ENCODE peak calls at places on chromosomes 3 and 15, in ten cellular contexts. X is H9; Q is neural crest cell; M is germinal center; F is epithelial cell of esophagus; V is NCI-H1092 treated with DMSO at 0.1 percent for 48 hours; Y is HT1080; H is putamen; N is mucosa of descending colon; W is stimulated activated CD8-positive, alpha-beta memory T cell treated with anti-CD3 and anti-CD28 coated beads, Interleukin-15, amount 100 ng/mL, for 24 hours. S is an unnamed sample.

GRCh38 chr3:31356941-31357340 is 175.8 kb upstream of the STT3B start:
- DNase-seq in X (peak; percentile 49), Q (no peak), M (no peak), F (peak; percentile 83), V (no peak), Y (peak; percentile 32), H (no peak), N (peak; percentile 18), W (no peak), S (no peak)

GRCh38 chr15:29440541-29440940 is 170.9 kb upstream of the NSMCE3 start:
- DNase-seq in X (no peak), Q (no peak), M (no peak), F (no peak), V (no peak), Y (no peak), H (no peak), N (no peak), W (no peak), S (no peak)

GRCh38 chr3:16063603-16064002 is 110.9 kb upstream of the GALNT15 start:
- DNase-seq in X (no peak), Q (no peak), M (no peak), F (no peak), V (no peak), Y (no peak), H (peak; percentile 96), N (no peak), W (no peak), S (peak; percentile 85)

GRCh38 chr3:71551286-71551919 is 32.1 kb downstream of the FOXP1 start:
- DNase-seq in X (no peak), Q (no peak), M (no peak), F (peak; percentile 60), V (no peak), Y (peak; percentile 36), H (no peak), N (no peak), W (no peak), S (no peak)

GRCh38 chr3:196948442-196949365 is 6.4 kb upstream of the NCBP2 start:
- DNase-seq in X (peak; percentile 80), Q (no peak), M (no peak), F (peak; percentile 32), V (no peak), Y (peak; percentile 31), H (no peak), N (no peak), W (no peak), S (no peak)

GRCh38 chr3:36480916-36481648 is 100.8 kb downstream of the STAC start:
- DNase-seq in X (no peak), Q (no peak), M (no peak), F (no peak), V (no peak), Y (no peak), H (no peak), N (no peak), W (no peak), S (no peak)

GRCh38 chr3:11350374-11350773 is 78.2 kb downstream of the ATG7 start:
- DNase-seq in X (no peak), Q (no peak), M (no peak), F (peak; percentile 45), V (no peak), Y (peak; percentile 49), H (no peak), N (no peak), W (no peak), S (no peak)

GRCh38 chr3:1954632-1955031 is 144.0 kb upstream of the CNTN4 start:
- DNase-seq in X (no peak), Q (no peak), M (no peak), F (no peak), V (no peak), Y (no peak), H (no peak), N (no peak), W (no peak), S (no peak)

GRCh38 chr3:182803596-182803995 is 10.3 kb downstream of the ATP11B start:
- DNase-seq in X (no peak), Q (no peak), M (no peak), F (peak; percentile 37), V (no peak), Y (no peak), H (no peak), N (no peak), W (no peak), S (no peak)

GRCh38 chr15:99486371-99487336 is 79.1 kb upstream of the MEF2A start:
- DNase-seq in X (peak; percentile 51), Q (no peak), M (peak; percentile 10), F (peak; percentile 37), V (peak; percentile 44), Y (peak; percentile 28), H (peak; percentile 16), N (peak; percentile 66), W (no peak), S (peak; percentile 71)

GRCh38 chr3:185813691-185814215 is 11.1 kb downstream of the IGF2BP2 start:
- DNase-seq in X (peak; percentile 84), Q (no peak), M (no peak), F (peak; percentile 77), V (no peak), Y (peak; percentile 94), H (no peak), N (no peak), W (no peak), S (no peak)

GRCh38 chr3:16362781-16363180 is 97.8 kb downstream of the OXNAD1 start:
- DNase-seq in X (no peak), Q (no peak), M (no peak), F (peak; percentile 39), V (no peak), Y (no peak), H (no peak), N (no peak), W (no peak), S (no peak)

GRCh38 chr3:189567772-189568420 is 63.3 kb upstream of the TP63 start:
- DNase-seq in X (no peak), Q (no peak), M (no peak), F (no peak), V (no peak), Y (no peak), H (no peak), N (no peak), W (no peak), S (no peak)

GRCh38 chr15:94075349-94075748 is 156.0 kb upstream of the MCTP2 start:
- DNase-seq in X (no peak), Q (no peak), M (no peak), F (no peak), V (no peak), Y (no peak), H (no peak), N (no peak), W (no peak), S (no peak)

GRCh38 chr3:161275919-161276318 is 54.8 kb downstream of the NMD3 start:
- DNase-seq in X (no peak), Q (no peak), M (no peak), F (peak; percentile 84), V (no peak), Y (no peak), H (no peak), N (peak; percentile 48), W (no peak), S (no peak)

GRCh38 chr3:159634414-159634813 is 354.2 kb upstream of the IL12A start:
- DNase-seq in X (no peak), Q (no peak), M (no peak), F (peak; percentile 25), V (no peak), Y (peak; percentile 87), H (no peak), N (no peak), W (no peak), S (no peak)

GRCh38 chr3:51681453-51681852 is 10.4 kb downstream of the TEX264 start:
- DNase-seq in X (no peak), Q (no peak), M (no peak), F (peak; percentile 83), V (no peak), Y (peak; percentile 84), H (peak; percentile 50), N (peak; percentile 72), W (no peak), S (no peak)

GRCh38 chr15:25763206-25763880 is 99.8 kb downstream of the ATP10A start:
- DNase-seq in X (no peak), Q (no peak), M (no peak), F (no peak), V (no peak), Y (peak; percentile 47), H (no peak), N (no peak), W (no peak), S (no peak)

GRCh38 chr15:39041979-39042485 is 477.4 kb upstream of the RASGRP1 start:
- DNase-seq in X (no peak), Q (no peak), M (no peak), F (no peak), V (no peak), Y (no peak), H (no peak), N (no peak), W (no peak), S (no peak)

GRCh38 chr15:62075595-62076279 is 9.0 kb downstream of the C2CD4A start:
- DNase-seq in X (no peak), Q (no peak), M (no peak), F (peak; percentile 97), V (peak; percentile 57), Y (peak; percentile 79), H (no peak), N (no peak), W (no peak), S (peak; percentile 6)

GRCh38 chr3:141413387-141414140 is 45.3 kb downstream of the ZBTB38 start:
- DNase-seq in X (no peak), Q (no peak), M (no peak), F (no peak), V (no peak), Y (no peak), H (no peak), N (no peak), W (no peak), S (no peak)

GRCh38 chr15:61228025-61228901 is 839 bp downstream of the RORA start:
- DNase-seq in X (peak; percentile 39), Q (peak; percentile 13), M (peak; percentile 9), F (peak; percentile 16), V (peak; percentile 50), Y (peak; percentile 21), H (peak; percentile 39), N (no peak), W (no peak), S (no peak)

GRCh38 chr3:115996420-115997108 is 373.3 kb downstream of the GAP43 start:
- DNase-seq in X (no peak), Q (no peak), M (no peak), F (no peak), V (no peak), Y (peak; percentile 50), H (no peak), N (no peak), W (no peak), S (no peak)

GRCh38 chr3:159775372-159775961 is 213.2 kb upstream of the IL12A start:
- DNase-seq in X (peak; percentile 79), Q (no peak), M (no peak), F (peak; percentile 70), V (peak; percentile 44), Y (peak; percentile 61), H (peak; percentile 92), N (peak; percentile 49), W (no peak), S (no peak)

GRCh38 chr3:170226426-170226960 is 4.3 kb downstream of the PRKCI start:
- DNase-seq in X (no peak), Q (no peak), M (no peak), F (peak; percentile 22), V (no peak), Y (no peak), H (no peak), N (no peak), W (no peak), S (no peak)

GRCh38 chr3:49104052-49104426 is 518 bp downstream of the QARS1 start:
- DNase-seq in X (no peak), Q (no peak), M (no peak), F (no peak), V (no peak), Y (no peak), H (no peak), N (no peak), W (no peak), S (no peak)

GRCh38 chr3:110487840-110488239 is 583.8 kb upstream of the NECTIN3 start:
- DNase-seq in X (no peak), Q (no peak), M (no peak), F (no peak), V (no peak), Y (no peak), H (no peak), N (no peak), W (no peak), S (no peak)

GRCh38 chr15:49751191-49751590 is 130.3 kb downstream of the DTWD1 start:
- DNase-seq in X (no peak), Q (no peak), M (no peak), F (no peak), V (no peak), Y (no peak), H (no peak), N (no peak), W (no peak), S (no peak)

S was measured in NCI-H446 treated with DMSO at 0.1 percent for 48 hours.